ENCODE peak calls at places on chromosome 4, in seven cellular contexts. N is T1000, K is ACHN, B is NCI-H1105, E is iris pigment epithelial cell, V is psoas muscle, F is heart left ventricle. Z is an unnamed sample.

GRCh38 chr4:111399523-111400135 is 745.6 kb upstream of the FAM241A start:
- DNase-seq in N (no peak), K (no peak), B (no peak), E (peak; percentile 8), V (no peak), F (no peak), Z (peak; percentile 13)

GRCh38 chr4:184506527-184507121 is 32.3 kb upstream of the IRF2 start:
- DNase-seq in N (no peak), K (no peak), B (no peak), E (no peak), V (no peak), F (no peak), Z (peak; percentile 24)

GRCh38 chr4:184588893-184589292 is 60.4 kb downstream of the CASP3 start:
- DNase-seq in N (no peak), K (no peak), B (no peak), E (no peak), V (no peak), F (no peak), Z (no peak)

GRCh38 chr4:154332681-154333421 is 158.7 kb downstream of the DCHS2 start:
- DNase-seq in N (no peak), K (no peak), B (peak; percentile 18), E (peak; percentile 2), V (peak; percentile 19), F (no peak), Z (no peak)

GRCh38 chr4:176436500-176436973 is 116.8 kb downstream of the SPCS3 start:
- DNase-seq in N (peak; percentile 63), K (no peak), B (no peak), E (peak; percentile 81), V (no peak), F (no peak), Z (peak; percentile 94)

GRCh38 chr4:9825049-9825448 is 43.6 kb downstream of the DRD5 start:
- DNase-seq in N (no peak), K (no peak), B (no peak), E (no peak), V (no peak), F (no peak), Z (no peak)

GRCh38 chr4:105495667-105496066 is 21.8 kb upstream of the PPA2 start:
- DNase-seq in N (no peak), K (no peak), B (no peak), E (no peak), V (no peak), F (no peak), Z (no peak)

GRCh38 chr4:38141808-38142500 is 181.8 kb downstream of the PTTG2 start:
- DNase-seq in N (no peak), K (peak; percentile 12), B (no peak), E (peak; percentile 79), V (peak; percentile 36), F (no peak), Z (peak; percentile 71)

GRCh38 chr4:128570380-128570779 is 239.1 kb upstream of the JADE1 start:
- DNase-seq in N (no peak), K (no peak), B (no peak), E (peak; percentile 75), V (peak; percentile 49), F (peak; percentile 41), Z (peak; percentile 68)

GRCh38 chr4:27084685-27085356 is 224.2 kb downstream of the STIM2 start:
- DNase-seq in N (no peak), K (no peak), B (peak; percentile 6), E (peak; percentile 21), V (peak; percentile 27), F (peak; percentile 33), Z (peak; percentile 51)

GRCh38 chr4:183333202-183333601 is 11.0 kb upstream of the CLDN24 start:
- DNase-seq in N (no peak), K (no peak), B (no peak), E (no peak), V (no peak), F (no peak), Z (no peak)

GRCh38 chr4:123443401-123444297 is 47.1 kb downstream of the SPRY1 start:
- DNase-seq in N (no peak), K (no peak), B (no peak), E (peak; percentile 24), V (no peak), F (no peak), Z (no peak)

GRCh38 chr4:7393491-7394183 is 41.1 kb downstream of the PSAPL1 start:
- DNase-seq in N (no peak), K (no peak), B (no peak), E (no peak), V (no peak), F (peak; percentile 24), Z (no peak)

GRCh38 chr4:130306566-130306965 is 1210.6 kb downstream of the C4orf33 start:
- DNase-seq in N (no peak), K (peak; percentile 6), B (no peak), E (no peak), V (no peak), F (no peak), Z (peak; percentile 8)

GRCh38 chr4:57080781-57081650 is 29.2 kb downstream of the IGFBP7 start:
- DNase-seq in N (peak; percentile 35), K (peak; percentile 81), B (no peak), E (peak; percentile 99), V (no peak), F (peak; percentile 55), Z (peak; percentile 90)

GRCh38 chr4:100391913-100392312 is 125.9 kb downstream of the EMCN start:
- DNase-seq in N (no peak), K (peak; percentile 10), B (no peak), E (peak; percentile 87), V (no peak), F (no peak), Z (peak; percentile 50)

GRCh38 chr4:38673109-38673978 is 9.3 kb downstream of the KLF3 start:
- DNase-seq in N (no peak), K (no peak), B (peak; percentile 75), E (no peak), V (no peak), F (peak; percentile 77), Z (no peak)

GRCh38 chr4:52862605-52863236 is 604 bp downstream of the RASL11B start:
- DNase-seq in N (no peak), K (no peak), B (no peak), E (no peak), V (no peak), F (no peak), Z (no peak)

GRCh38 chr4:157265281-157265680 is 44.8 kb downstream of the GRIA2 start:
- DNase-seq in N (no peak), K (no peak), B (peak; percentile 14), E (peak; percentile 52), V (no peak), F (no peak), Z (peak; percentile 14)

GRCh38 chr4:129246850-129247542 is 151.0 kb downstream of the C4orf33 start:
- DNase-seq in N (no peak), K (no peak), B (peak; percentile 88), E (no peak), V (no peak), F (no peak), Z (no peak)

GRCh38 chr4:10619220-10619619 is 65.3 kb downstream of the CLNK start:
- DNase-seq in N (no peak), K (no peak), B (peak; percentile 84), E (peak; percentile 64), V (no peak), F (no peak), Z (peak; percentile 19)

GRCh38 chr4:38491854-38492478 is 172.0 kb upstream of the KLF3 start:
- DNase-seq in N (no peak), K (no peak), B (no peak), E (no peak), V (no peak), F (no peak), Z (no peak)

GRCh38 chr4:56907489-56908205 is at the start of gene REST:
- DNase-seq in N (peak; percentile 60), K (peak; percentile 71), B (peak; percentile 18), E (peak; percentile 58), V (peak; percentile 81), F (peak; percentile 79), Z (peak; percentile 81)

GRCh38 chr4:73904491-73904890 is 35.3 kb downstream of the CXCL1 start:
- DNase-seq in N (no peak), K (no peak), B (no peak), E (no peak), V (no peak), F (no peak), Z (no peak)

GRCh38 chr4:173009129-173009823 is 159.3 kb upstream of the GALNT7 start:
- DNase-seq in N (no peak), K (no peak), B (no peak), E (peak; percentile 46), V (no peak), F (no peak), Z (peak; percentile 15)

GRCh38 chr4:72351521-72351920 is 217.5 kb downstream of the ADAMTS3 start:
- DNase-seq in N (no peak), K (no peak), B (no peak), E (no peak), V (no peak), F (no peak), Z (no peak)

GRCh38 chr4:10031663-10032590 is 10.6 kb upstream of the SLC2A9 start:
- DNase-seq in N (no peak), K (no peak), B (no peak), E (peak; percentile 59), V (no peak), F (peak; percentile 51), Z (no peak)

GRCh38 chr4:27791640-27792039 is 931.0 kb downstream of the STIM2 start:
- DNase-seq in N (peak; percentile 50), K (no peak), B (no peak), E (peak; percentile 72), V (no peak), F (no peak), Z (peak; percentile 83)

GRCh38 chr4:107034982-107035710 is 967 bp downstream of the DKK2 start:
- DNase-seq in N (no peak), K (no peak), B (peak; percentile 8), E (peak; percentile 72), V (peak; percentile 26), F (no peak), Z (peak; percentile 48)

GRCh38 chr4:111454961-111455360 is 690.3 kb upstream of the FAM241A start:
- DNase-seq in N (no peak), K (no peak), B (no peak), E (peak; percentile 34), V (no peak), F (no peak), Z (no peak)